ENCODE peak calls at places on chromosome 7, in six cellular contexts. J, A, M, E, P and F are unnamed samples.

GRCh38 chr7:107971613-107972012 is 31.3 kb downstream of the LAMB1 start:
- DNase-seq in M (no peak), J (no peak), A (peak), P (no peak), E (no peak), F (no peak)

GRCh38 chr7:29196971-29197370 is 2.4 kb downstream of the CHN2 start:
- DNase-seq in A (no peak), E (no peak), P (no peak), J (no peak), M (no peak), F (no peak)

GRCh38 chr7:137469191-137469811 is 125.8 kb upstream of the PTN start:
- DNase-seq in J (no peak), A (no peak), P (no peak), E (no peak), M (no peak), F (no peak)

GRCh38 chr7:139897422-139898085 is 68.5 kb downstream of the TBXAS1 start:
- DNase-seq in A (no peak), J (no peak), M (no peak), P (no peak), E (no peak), F (no peak)

GRCh38 chr7:12785473-12785872 is 98.0 kb downstream of the ARL4A start:
- DNase-seq in A (no peak), P (no peak), M (no peak), J (no peak), E (no peak), F (no peak)

GRCh38 chr7:137925091-137925490 is 76.8 kb downstream of the CREB3L2 start:
- DNase-seq in M (no peak), A (no peak), E (no peak), J (no peak), P (no peak), F (no peak)

GRCh38 chr7:132518839-132519173 is 57.5 kb downstream of the PLXNA4 start:
- DNase-seq in E (no peak), M (no peak), J (no peak), A (no peak), P (no peak), F (no peak)

GRCh38 chr7:13035233-13035632 is 347.8 kb downstream of the ARL4A start:
- DNase-seq in A (no peak), E (no peak), M (no peak), J (no peak), P (no peak), F (no peak)

GRCh38 chr7:150753826-150754603 is 16.8 kb downstream of the GIMAP5 start:
- DNase-seq in M (no peak), A (no peak), J (peak), P (no peak), E (no peak), F (no peak)

GRCh38 chr7:154231732-154232131 is 179.5 kb downstream of the DPP6 start:
- DNase-seq in P (no peak), M (no peak), E (no peak), J (no peak), A (no peak), F (no peak)